ENCODE peak calls at places on chromosomes 11 and 22, in nine cellular contexts. D is AG10803, K is lower leg skin, F is lung, U is suprapubic skin, Y is Peyer's patch, O is dorsolateral prefrontal cortex, L is upper lobe of right lung, P is GM23338. E is an unnamed sample.

GRCh38 chr22:22213231-22213630 is 31.4 kb upstream of the VPREB1 start:
- DNase-seq in D (no peak), K (no peak), F (no peak), U (no peak), Y (no peak), O (no peak), L (no peak), P (no peak), E (no peak)

GRCh38 chr11:117997436-117998200 is 11.4 kb downstream of the IL10RA start:
- DNase-seq in D (no peak), K (no peak), F (no peak), U (no peak), Y (no peak), O (no peak), L (no peak), P (no peak), E (no peak)

GRCh38 chr11:79006854-79007253 is 432.2 kb upstream of the NARS2 start:
- DNase-seq in D (no peak), K (no peak), F (no peak), U (no peak), Y (no peak), O (peak), L (no peak), P (no peak), E (no peak)

GRCh38 chr11:118294053-118294452 is 10.5 kb upstream of the CD3E start:
- DNase-seq in D (no peak), K (no peak), F (no peak), U (no peak), Y (no peak), O (no peak), L (no peak), P (no peak), E (no peak)

GRCh38 chr22:46224044-46224746 is 25.9 kb downstream of the CDPF1 start:
- DNase-seq in D (no peak), K (no peak), F (no peak), U (no peak), Y (no peak), O (no peak), L (no peak), P (no peak), E (no peak)

GRCh38 chr11:61616443-61616842 is 35.6 kb upstream of the SYT7 start:
- DNase-seq in D (peak), K (no peak), F (no peak), U (no peak), Y (no peak), O (no peak), L (no peak), P (no peak), E (no peak)

GRCh38 chr11:123682976-123683375 is 28.6 kb upstream of the SCN3B start:
- DNase-seq in D (no peak), K (no peak), F (no peak), U (no peak), Y (no peak), O (peak), L (no peak), P (no peak), E (no peak)

GRCh38 chr22:27466229-27466628 is 335.3 kb downstream of the MN1 start:
- DNase-seq in D (peak), K (no peak), F (no peak), U (no peak), Y (no peak), O (no peak), L (no peak), P (no peak), E (no peak)

GRCh38 chr22:39954584-39955055 is 5.6 kb upstream of the TMA7B start:
- DNase-seq in D (peak), K (no peak), F (no peak), U (no peak), Y (no peak), O (no peak), L (no peak), P (no peak), E (no peak)

DNA sequence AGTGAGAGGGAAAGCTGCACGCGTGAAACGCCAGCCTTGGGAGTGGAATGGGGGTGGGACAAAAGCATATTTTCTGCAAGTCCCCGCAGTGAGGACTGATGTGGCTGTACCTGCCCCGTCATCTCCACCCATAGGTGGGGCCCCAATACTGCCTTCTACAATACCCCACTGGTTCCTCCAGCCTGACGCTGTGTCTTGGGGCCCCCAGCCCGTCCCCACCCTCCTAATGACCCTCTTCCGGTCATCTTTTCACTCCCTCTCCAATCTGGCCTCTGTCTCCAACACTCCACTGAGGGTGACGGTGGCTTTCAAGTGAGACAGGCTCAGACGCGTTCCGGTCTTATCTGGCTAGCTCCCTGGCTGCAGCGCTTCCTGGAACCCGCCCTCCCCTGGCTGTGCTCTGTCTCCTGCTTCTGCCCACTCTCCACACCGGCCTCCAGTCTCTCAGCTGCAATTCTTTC is 104.2 kb downstream of the MICAL3 start:
- DNase-seq in D (no peak), K (no peak), F (no peak), U (no peak), Y (peak), O (peak), L (no peak), P (peak), E (no peak)
- TF ChIP-seq CTCF in D (no peak), K (no peak), F (no peak), U (no peak), Y (no peak), O (no peak), L (peak), P (no peak), E (no peak)

DNA sequence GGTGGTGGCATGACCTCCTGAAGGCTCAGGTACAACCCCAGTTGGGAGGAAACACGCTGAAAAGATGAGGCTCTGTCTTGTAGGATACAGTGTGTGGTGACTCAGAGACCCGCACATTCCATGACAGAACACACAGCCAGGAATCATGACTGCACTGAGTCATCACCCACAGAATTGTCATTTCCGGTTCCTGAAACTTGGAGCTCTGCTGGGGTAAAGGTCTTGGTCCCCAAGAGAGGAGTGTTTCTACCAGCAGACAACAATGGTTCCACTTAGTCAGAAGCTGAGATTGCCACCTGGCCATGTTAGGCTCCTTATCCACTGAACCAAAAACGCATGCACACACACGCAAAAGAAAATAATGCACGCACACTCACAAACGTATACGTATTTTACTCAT is 31.5 kb upstream of the CYB5R3 start:
- DNase-seq in D (peak), K (no peak), F (no peak), U (no peak), Y (no peak), O (no peak), L (no peak), P (no peak), E (no peak)
- H3K4me3 ChIP-seq in D (no peak), K (no peak), F (no peak), U (no peak), Y (no peak), O (no peak), L (no peak), P (no peak), E (no peak)

DNA sequence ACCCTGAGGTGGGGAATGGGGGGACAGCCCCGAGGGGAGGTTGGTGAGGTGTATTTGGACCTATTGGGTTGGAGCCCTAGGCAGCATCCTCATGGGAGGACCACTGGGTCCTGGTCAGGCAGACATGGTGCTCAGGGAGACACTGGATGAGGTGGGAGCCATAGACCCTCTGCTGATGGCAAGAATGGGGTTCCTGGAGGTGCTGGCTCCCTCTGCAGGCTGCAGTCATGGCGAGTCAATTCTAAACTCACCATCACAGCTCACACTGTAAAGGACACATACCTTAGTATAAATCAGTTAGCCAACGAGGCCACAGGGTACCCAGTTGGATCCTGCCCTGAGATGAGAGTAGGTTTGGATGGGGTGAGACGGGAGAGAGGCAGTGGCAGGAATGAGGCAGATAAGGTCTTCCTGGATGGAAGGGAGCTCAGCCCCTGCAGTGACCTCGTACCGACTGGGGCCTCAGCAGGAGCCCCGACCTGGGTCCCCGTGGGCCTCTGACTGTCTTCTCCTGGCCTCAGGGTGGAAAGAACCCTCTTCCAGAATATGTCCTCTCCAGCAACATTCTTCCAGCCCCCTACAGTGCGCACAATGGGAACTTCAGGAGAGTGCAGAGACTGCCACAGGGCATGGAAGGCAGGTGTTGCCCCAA is 1.7 kb upstream of the GAB4 start:
- DNase-seq in D (no peak), K (no peak), F (no peak), U (no peak), Y (no peak), O (no peak), L (peak), P (peak), E (no peak)
- TF ChIP-seq CTCF in D (no peak), K (no peak), F (no peak), U (no peak), Y (no peak), O (no peak), L (no peak), P (peak), E (no peak)

GRCh38 chr11:75577198-75577597 is 15.1 kb downstream of the SERPINH1 start:
- DNase-seq in D (peak), K (no peak), F (no peak), U (no peak), Y (no peak), O (no peak), L (peak), P (peak), E (no peak)
- H3K4me3 ChIP-seq in D (no peak), K (no peak), F (no peak), U (no peak), Y (no peak), O (no peak), L (no peak), P (no peak), E (no peak)

E was measured in LNCaP clone FGC.